ENCODE peak calls at places on chromosomes 16 and 17, in four cellular contexts. R, T, B and O are unnamed samples.

GRCh38 chr17:17021194-17021863 is 20.9 kb upstream of the MPRIP start:
- DNase-seq in T (peak; percentile 87), B (peak; percentile 86), R (peak; percentile 61), O (peak; percentile 87)

GRCh38 chr16:86572616-86573015 is 5.7 kb upstream of the FOXL1 start:
- DNase-seq in T (no peak), R (no peak), B (no peak), O (no peak)

GRCh38 chr16:29729116-29729521 is 16.7 kb downstream of the C16orf54 start:
- DNase-seq in R (no peak), B (no peak), T (peak; percentile 75), O (peak; percentile 50)

GRCh38 chr17:80429356-80430275 is 14.6 kb downstream of the ENDOV start:
- DNase-seq in T (no peak), B (no peak), R (no peak), O (no peak)

GRCh38 chr17:15941781-15942180 is 3.1 kb upstream of the ADORA2B start:
- DNase-seq in R (no peak), B (no peak), T (no peak), O (no peak)

GRCh38 chr17:65627892-65628622 is 66.6 kb upstream of the AXIN2 start:
- DNase-seq in T (no peak), B (peak; percentile 55), R (no peak), O (peak; percentile 87)

GRCh38 chr17:28940142-28940541 is 11.2 kb downstream of the PHF12 start:
- DNase-seq in B (no peak), T (no peak), R (no peak), O (no peak)

GRCh38 chr16:86765389-86766026 is 187.2 kb downstream of the FOXL1 start:
- DNase-seq in T (no peak), B (no peak), R (no peak), O (no peak)

GRCh38 chr17:9217151-9218067 is 196.1 kb downstream of the NTN1 start:
- DNase-seq in B (no peak), R (no peak), T (no peak), O (no peak)

GRCh38 chr16:19929062-19929511 is 44.4 kb upstream of the GPRC5B start:
- DNase-seq in B (no peak), R (no peak), T (no peak), O (no peak)

GRCh38 chr17:71975998-71976649 is 144.7 kb upstream of the SOX9 start:
- DNase-seq in B (peak; percentile 55), T (no peak), R (peak; percentile 80), O (no peak)

GRCh38 chr17:17387017-17387416 is 83.8 kb downstream of the NT5M start:
- DNase-seq in R (no peak), T (no peak), B (peak; percentile 71), O (no peak)

GRCh38 chr17:68418876-68419275 is 38.4 kb downstream of the WIPI1 start:
- DNase-seq in R (no peak), B (no peak), T (no peak), O (no peak)

GRCh38 chr17:49575524-49576120 is at the start of gene NXPH3:
- DNase-seq in R (peak; percentile 75), T (peak; percentile 75), B (peak; percentile 49), O (peak; percentile 65)

GRCh38 chr17:72863511-72864175 is 228.8 kb downstream of the SLC39A11 start:
- DNase-seq in B (no peak), T (no peak), R (no peak), O (no peak)

GRCh38 chr16:75250089-75250808 is 1.2 kb downstream of the BCAR1 start:
- DNase-seq in T (no peak), R (peak; percentile 63), B (peak; percentile 88), O (no peak)

GRCh38 chr16:3645504-3646347 is 8.8 kb upstream of the DNASE1 start:
- DNase-seq in B (no peak), T (peak; percentile 51), R (no peak), O (peak; percentile 92)

GRCh38 chr17:2063306-2064146 is 8.6 kb downstream of the HIC1 start:
- DNase-seq in T (peak; percentile 32), B (no peak), R (no peak), O (no peak)

GRCh38 chr17:73648543-73648820 is 4.2 kb upstream of the SDK2 start:
- DNase-seq in B (no peak), T (no peak), R (no peak), O (no peak)

GRCh38 chr16:68370921-68371651 is 60.3 kb downstream of the PRMT7 start:
- DNase-seq in B (no peak), T (no peak), R (no peak), O (no peak)

GRCh38 chr16:15602285-15603044 is 40.5 kb downstream of the MARF1 start:
- DNase-seq in R (no peak), B (no peak), T (no peak), O (no peak)

GRCh38 chr17:44344939-44345496 is at the start of gene GRN:
- DNase-seq in B (peak; percentile 98), R (peak; percentile 91), T (peak; percentile 96), O (peak; percentile 98)

GRCh38 chr16:85253127-85253941 is 141.1 kb upstream of the CIBAR2 start:
- DNase-seq in R (peak; percentile 50), T (peak; percentile 59), B (peak; percentile 56), O (no peak)

GRCh38 chr17:22128723-22129122 is 436.4 kb downstream of the KCNJ18 start:
- DNase-seq in T (no peak), R (no peak), B (no peak), O (no peak)

GRCh38 chr16:19718624-19718965 is 524 bp downstream of the IQCK start:
- DNase-seq in B (peak; percentile 25), R (no peak), T (peak; percentile 33), O (peak; percentile 37)

GRCh38 chr17:83196973-83197880 is 117.8 kb downstream of the METRNL start:
- DNase-seq in R (peak; percentile 11), B (peak; percentile 1), T (no peak), O (no peak)
- H3K9me3 ChIP-seq in R (no peaks in the 10 kb centered on the region), B (no peaks in the 10 kb centered on the region), T (no peaks in the 10 kb centered on the region), O (no peaks in the 10 kb centered on the region)

GRCh38 chr17:30514895-30515596 is 37.8 kb downstream of the GOSR1 start:
- DNase-seq in R (no peak), B (no peak), T (no peak), O (no peak)
- H3K36me3 ChIP-seq in R (peaks cover 57% of the 10 kb centered on the region), B (no peaks in the 10 kb centered on the region), T (peaks cover 15% of the 10 kb centered on the region), O (peaks cover 49% of the 10 kb centered on the region)

GRCh38 chr16:84016477-84016876 is 26.1 kb downstream of the SLC38A8 start:
- DNase-seq in B (no peak), T (no peak), R (no peak), O (no peak)
- H3K9me3 ChIP-seq in B (peaks cover 4% of the 10 kb centered on the region), T (peaks cover 3% of the 10 kb centered on the region), R (peaks cover 9% of the 10 kb centered on the region), O (no peaks in the 10 kb centered on the region)

GRCh38 chr16:88064889-88065746 is 113.9 kb downstream of the BANP start:
- DNase-seq in B (no peak), R (peak; percentile 5), T (no peak), O (no peak)
- H3K36me3 ChIP-seq in B (no peaks in the 10 kb centered on the region), R (peaks cover 25% of the 10 kb centered on the region), T (no peaks in the 10 kb centered on the region), O (no peaks in the 10 kb centered on the region)

DNA sequence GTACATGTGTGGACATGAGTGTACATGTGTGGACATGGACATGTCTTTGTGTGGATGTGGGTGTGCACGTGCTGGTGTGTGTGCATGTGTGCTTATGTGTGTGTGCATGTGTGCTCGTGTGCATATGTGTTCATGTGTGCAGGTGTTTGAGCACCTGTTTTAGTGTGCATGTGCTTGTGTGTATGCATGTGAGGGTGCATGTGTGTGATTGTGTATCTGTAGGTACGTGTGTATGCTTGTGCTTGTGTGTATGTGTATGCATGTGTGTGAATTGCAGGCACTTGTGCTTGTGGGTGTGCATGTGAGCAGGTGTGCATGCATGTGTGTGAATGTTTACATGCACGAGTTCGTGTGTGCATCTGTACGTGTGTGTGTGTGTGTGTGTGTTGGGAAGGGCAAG is 300.6 kb upstream of the EEF2KMT start:
- DNase-seq in B (no peak), R (no peak), T (no peak), O (no peak)
- H3K9me3 ChIP-seq in B (no peaks in the 10 kb centered on the region), R (no peaks in the 10 kb centered on the region), T (no peaks in the 10 kb centered on the region), O (no peaks in the 10 kb centered on the region)

GRCh38 chr16:21704266-21704665 is 40.5 kb downstream of the OTOA start:
- DNase-seq in R (no peak), T (no peak), B (no peak), O (no peak)

GRCh38 chr16:21704733-21705132 is 41.0 kb downstream of the OTOA start:
- DNase-seq in B (no peak), R (no peak), T (no peak), O (no peak)

GRCh38 chr16:21703589-21704174 is 39.9 kb downstream of the OTOA start:
- DNase-seq in T (no peak), R (no peak), B (no peak), O (no peak)

GRCh38 chr16:21702259-21702658 is 38.5 kb downstream of the OTOA start:
- DNase-seq in R (no peak), T (no peak), B (no peak), O (no peak)

DNA sequence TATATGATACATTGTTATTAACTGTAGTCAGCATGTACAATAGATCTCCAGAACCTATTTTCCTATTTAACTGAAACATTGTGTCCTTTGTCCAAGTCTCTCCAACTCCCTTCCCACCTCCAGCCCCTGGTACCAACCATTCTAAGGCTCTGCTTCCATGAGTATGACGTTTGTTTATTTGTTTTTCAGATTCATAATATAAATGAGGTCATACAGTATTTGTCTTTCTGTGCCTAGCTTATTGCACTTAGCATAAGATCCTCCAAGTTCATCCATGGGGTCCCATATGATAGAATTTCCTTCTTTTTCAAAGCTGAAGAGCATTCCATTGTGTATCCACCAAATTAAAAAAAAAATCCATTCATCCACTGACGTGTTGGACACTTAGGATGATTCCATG is 39.4 kb downstream of the OTOA start:
- DNase-seq in B (no peak), T (no peak), R (no peak), O (no peak)
- H3K36me3 ChIP-seq in B (no peaks in the 10 kb centered on the region), T (no peaks in the 10 kb centered on the region), R (no peaks in the 10 kb centered on the region), O (no peaks in the 10 kb centered on the region)